ENCODE peak calls at places on chromosomes 2 and 18, in nine cellular contexts. T is psoas muscle; O is iPS DF 19.7; R is activated naive CD4-positive, alpha-beta T cell treated with anti-CD3 and anti-CD28 coated beads, Interleukin-2, amount 10 ng/mL, durations not matched to agents 7 days and 5 days; C is posterior cingulate gyrus; H is uterus; G is DMS153; L is NCI-H345; J is activated T-helper 1 cell treated with anti-CD3 and anti-CD28 coated beads, Interleukin-2, amount 50 U/mL, for 16 hours. E is an unnamed sample.

GRCh38 chr2:206700141-206700540 is 18.1 kb downstream of the DYTN start:
- DNase-seq in C (no peak), J (no peak), H (no peak), T (no peak), R (no peak), L (no peak), O (no peak), G (no peak), E (no peak)

GRCh38 chr2:127187831-127188230 is 32.3 kb downstream of the CYP27C1 start:
- DNase-seq in J (no peak), H (no peak), L (no peak), R (no peak), T (no peak), G (no peak), O (no peak), C (no peak), E (no peak)

GRCh38 chr2:227186751-227187150 is 22.3 kb downstream of the COL4A3 start:
- DNase-seq in T (no peak), L (no peak), G (peak; percentile 17), R (no peak), J (no peak), O (no peak), H (no peak), C (no peak), E (no peak)

GRCh38 chr2:113085542-113085941 is 17.8 kb downstream of the IL1F10 start:
- DNase-seq in J (no peak), L (no peak), G (no peak), O (no peak), R (no peak), H (no peak), C (no peak), T (no peak), E (peak; percentile 4)

GRCh38 chr2:138090330-138090729 is 126.1 kb downstream of the HNMT start:
- DNase-seq in H (no peak), G (no peak), J (no peak), O (no peak), C (no peak), T (no peak), R (no peak), L (peak; percentile 3), E (no peak)

GRCh38 chr2:69138247-69138754 is 125.3 kb downstream of the ANTXR1 start:
- DNase-seq in O (no peak), T (no peak), G (no peak), C (no peak), H (no peak), R (no peak), J (no peak), L (no peak), E (no peak)

GRCh38 chr2:138277062-138277461 is 224.5 kb upstream of the SPOPL start:
- DNase-seq in H (no peak), C (no peak), T (no peak), O (no peak), R (no peak), L (no peak), J (no peak), G (no peak), E (no peak)

GRCh38 chr2:71703981-71704545 is 250.7 kb downstream of the DYSF start:
- DNase-seq in R (no peak), G (no peak), T (no peak), C (no peak), O (no peak), J (no peak), H (no peak), L (no peak), E (no peak)

GRCh38 chr18:51724790-51725721 is 527.6 kb upstream of the MEX3C start:
- DNase-seq in T (no peak), G (no peak), L (no peak), C (no peak), O (peak; percentile 15), R (no peak), J (no peak), H (no peak), E (no peak)

GRCh38 chr2:100018794-100019193 is 123.6 kb downstream of the AFF3 start:
- DNase-seq in C (no peak), T (no peak), G (no peak), L (no peak), H (no peak), R (no peak), O (no peak), J (no peak), E (no peak)

GRCh38 chr2:285506-285905 is 2.4 kb downstream of the ALKAL2 start:
- DNase-seq in R (no peak), L (no peak), G (no peak), C (no peak), O (no peak), T (no peak), J (no peak), H (no peak), E (no peak)

GRCh38 chr2:38620282-38620977 is 17.7 kb upstream of the HNRNPLL start:
- DNase-seq in C (no peak), J (no peak), L (peak; percentile 55), T (no peak), O (no peak), G (peak; percentile 85), R (no peak), H (no peak), E (no peak)

GRCh38 chr2:157395811-157396210 is 48.1 kb downstream of the CYTIP start:
- DNase-seq in G (no peak), C (no peak), J (no peak), H (no peak), O (no peak), L (no peak), R (no peak), T (no peak), E (no peak)

GRCh38 chr2:171702781-171703556 is 15.7 kb downstream of the DYNC1I2 start:
- DNase-seq in R (no peak), C (no peak), T (no peak), O (no peak), G (no peak), L (no peak), J (no peak), H (no peak), E (no peak)

GRCh38 chr2:236178921-236179652 is 10.9 kb upstream of the GBX2 start:
- DNase-seq in C (no peak), H (no peak), T (no peak), O (no peak), G (no peak), R (no peak), L (peak; percentile 23), J (no peak), E (no peak)

GRCh38 chr18:6397931-6398566 is 16.7 kb downstream of the L3MBTL4 start:
- DNase-seq in L (no peak), H (no peak), J (no peak), T (no peak), C (no peak), G (no peak), R (no peak), O (no peak), E (no peak)

GRCh38 chr18:13573750-13574149 is 152.6 kb downstream of the FAM210A start:
- DNase-seq in C (no peak), J (no peak), L (no peak), G (no peak), O (no peak), R (no peak), H (no peak), T (no peak), E (peak; percentile 70)

GRCh38 chr2:148508878-148509702 is 135.5 kb upstream of the EPC2 start:
- DNase-seq in O (peak; percentile 59), C (peak; percentile 87), G (peak; percentile 40), L (peak; percentile 51), J (peak; percentile 67), H (peak; percentile 68), R (peak; percentile 91), T (peak; percentile 87), E (peak; percentile 96)

GRCh38 chr2:28366496-28367282 is 26.0 kb upstream of the FOSL2 start:
- DNase-seq in R (peak; percentile 85), C (peak; percentile 44), H (no peak), L (no peak), J (peak; percentile 28), O (no peak), T (peak; percentile 59), G (no peak), E (peak; percentile 89)

GRCh38 chr2:26333286-26333685 is 12.7 kb upstream of the SELENOI start:
- DNase-seq in T (no peak), O (no peak), R (no peak), L (no peak), J (no peak), G (no peak), H (no peak), C (no peak), E (no peak)

GRCh38 chr2:129490666-129491065 is 488.8 kb upstream of the RAB6C start:
- DNase-seq in G (no peak), C (no peak), R (no peak), L (no peak), O (no peak), H (no peak), T (no peak), J (no peak), E (no peak)

GRCh38 chr2:134120718-134121630 is 132.9 kb upstream of the MGAT5 start:
- DNase-seq in J (no peak), C (peak; percentile 86), H (peak; percentile 52), L (peak; percentile 40), G (no peak), R (peak; percentile 75), T (peak; percentile 78), O (no peak), E (peak; percentile 76)

GRCh38 chr2:8586397-8587051 is 95.3 kb upstream of the ID2 start:
- DNase-seq in G (no peak), L (no peak), T (no peak), O (no peak), H (no peak), J (no peak), R (no peak), C (no peak), E (peak; percentile 53)

GRCh38 chr18:36352384-36352783 is 54.9 kb downstream of the FHOD3 start:
- DNase-seq in T (no peak), L (no peak), H (no peak), C (no peak), O (no peak), G (no peak), R (no peak), J (no peak), E (no peak)

GRCh38 chr18:2805970-2806943 is 40.5 kb upstream of the EMILIN2 start:
- DNase-seq in J (no peak), H (no peak), T (no peak), O (no peak), R (no peak), C (no peak), L (no peak), G (no peak), E (no peak)

GRCh38 chr18:75209129-75209951 is at the start of gene PTGR3:
- DNase-seq in R (peak; percentile 92), T (peak; percentile 94), G (peak; percentile 69), O (no peak), H (peak; percentile 84), J (peak; percentile 45), L (peak; percentile 89), C (peak; percentile 91), E (peak; percentile 89)

GRCh38 chr2:177212895-177213856 is 582 bp downstream of the HNRNPA3 start:
- DNase-seq in T (peak; percentile 98), O (no peak), R (peak; percentile 94), C (peak; percentile 94), J (peak; percentile 82), H (peak; percentile 92), G (peak; percentile 77), L (peak; percentile 89), E (peak; percentile 93)

GRCh38 chr2:241815477-241816430 is 6.8 kb downstream of the NEU4 start:
- DNase-seq in C (peak; percentile 69), H (no peak), J (no peak), L (no peak), O (no peak), G (no peak), R (no peak), T (peak; percentile 51), E (no peak)

GRCh38 chr18:22604390-22604985 is 186.8 kb upstream of the CTAGE1 start:
- DNase-seq in R (no peak), O (no peak), J (no peak), L (no peak), G (no peak), H (peak; percentile 77), C (no peak), T (peak; percentile 57), E (no peak)

GRCh38 chr2:3827673-3828575 is 124.5 kb downstream of the DCDC2C start:
- DNase-seq in G (no peak), J (no peak), C (no peak), T (no peak), L (no peak), H (no peak), R (peak; percentile 27), O (no peak), E (no peak)

GRCh38 chr18:53018791-53019190 is 678.8 kb downstream of the DCC start:
- DNase-seq in R (no peak), J (no peak), T (no peak), O (no peak), G (no peak), H (no peak), L (no peak), C (no peak), E (no peak)